ENCODE peak calls at places on chromosome X, in eight cellular contexts. Z, E, A, K, L, W, O and B are unnamed samples.

GRCh38 chrX:72694170-72694569 is 19.9 kb downstream of the PHKA1 start:
- DNase-seq in Z (no peak), E (no peak), A (no peak), K (no peak), L (no peak), W (no peak), O (no peak), B (no peak)

GRCh38 chrX:19660604-19661003 is 145.3 kb upstream of the MAP3K15 start:
- DNase-seq in Z (no peak), E (peak), A (no peak), K (no peak), L (no peak), W (no peak), O (no peak), B (no peak)

GRCh38 chrX:37921758-37922157 is 74.4 kb upstream of the DYNLT3 start:
- DNase-seq in Z (no peak), E (no peak), A (no peak), K (no peak), L (no peak), W (no peak), O (peak), B (no peak)

GRCh38 chrX:115553171-115553570 is 7.8 kb upstream of the PLS3 start:
- DNase-seq in Z (no peak), E (no peak), A (no peak), K (no peak), L (no peak), W (no peak), O (no peak), B (no peak)

GRCh38 chrX:23292979-23293651 is 41.5 kb upstream of the PTCHD1 start:
- DNase-seq in Z (no peak), E (no peak), A (no peak), K (no peak), L (no peak), W (no peak), O (no peak), B (no peak)

GRCh38 chrX:135009057-135009605 is 13.2 kb downstream of the RTL8B start:
- DNase-seq in Z (no peak), E (no peak), A (no peak), K (no peak), L (no peak), W (peak), O (no peak), B (no peak)

GRCh38 chrX:19616959-19617358 is 101.7 kb upstream of the MAP3K15 start:
- DNase-seq in Z (no peak), E (peak), A (no peak), K (no peak), L (no peak), W (no peak), O (no peak), B (no peak)

GRCh38 chrX:9644335-9644734 is 121.3 kb downstream of the GPR143 start:
- DNase-seq in Z (no peak), E (no peak), A (peak), K (no peak), L (no peak), W (no peak), O (no peak), B (no peak)

GRCh38 chrX:20271186-20271585 is 4.5 kb upstream of the RPS6KA3 start:
- DNase-seq in Z (no peak), E (no peak), A (no peak), K (no peak), L (no peak), W (no peak), O (no peak), B (no peak)

GRCh38 chrX:143669395-143669794 is 33.5 kb upstream of the SLITRK4 start:
- DNase-seq in Z (no peak), E (peak), A (no peak), K (no peak), L (peak), W (peak), O (peak), B (no peak)

GRCh38 chrX:79169484-79169883 is 25.0 kb downstream of the GPR174 start:
- DNase-seq in Z (no peak), E (no peak), A (no peak), K (no peak), L (no peak), W (no peak), O (no peak), B (no peak)

GRCh38 chrX:104284407-104285000 is 29.8 kb upstream of the ESX1 start:
- DNase-seq in Z (no peak), E (no peak), A (no peak), K (no peak), L (no peak), W (no peak), O (no peak), B (no peak)

GRCh38 chrX:33252306-33252825 is 41.0 kb upstream of the DMD start:
- DNase-seq in Z (no peak), E (no peak), A (no peak), K (no peak), L (no peak), W (peak), O (no peak), B (no peak)

GRCh38 chrX:386239-386767 is 404 bp downstream of the PPP2R3B start:
- DNase-seq in Z (no peak), E (no peak), A (peak), K (no peak), L (peak), W (peak), O (peak), B (no peak)

GRCh38 chrX:107935664-107936433 is 46.3 kb downstream of the TEX13B start:
- DNase-seq in Z (no peak), E (peak), A (no peak), K (peak), L (peak), W (no peak), O (peak), B (no peak)

GRCh38 chrX:103628386-103629290 is at the start of gene TCEAL1:
- DNase-seq in Z (no peak), E (peak), A (peak), K (peak), L (peak), W (peak), O (no peak), B (no peak)

GRCh38 chrX:22652596-22652995 is 347.2 kb upstream of the DDX53 start:
- DNase-seq in Z (no peak), E (peak), A (no peak), K (peak), L (peak), W (peak), O (no peak), B (no peak)

GRCh38 chrX:42686296-42686695 is 91.7 kb downstream of the PPP1R2C start:
- DNase-seq in Z (no peak), E (no peak), A (no peak), K (no peak), L (no peak), W (no peak), O (no peak), B (no peak)

GRCh38 chrX:40832723-40833122 is 97.4 kb upstream of the MED14 start:
- DNase-seq in Z (no peak), E (no peak), A (no peak), K (peak), L (no peak), W (no peak), O (no peak), B (no peak)

GRCh38 chrX:132077912-132078311 is 49.9 kb downstream of the FRMD7 start:
- DNase-seq in Z (no peak), E (no peak), A (no peak), K (no peak), L (no peak), W (no peak), O (no peak), B (no peak)

GRCh38 chrX:30659421-30659820 is 6.2 kb downstream of the GK start:
- DNase-seq in Z (no peak), E (peak), A (no peak), K (no peak), L (peak), W (peak), O (peak), B (no peak)

DNA sequence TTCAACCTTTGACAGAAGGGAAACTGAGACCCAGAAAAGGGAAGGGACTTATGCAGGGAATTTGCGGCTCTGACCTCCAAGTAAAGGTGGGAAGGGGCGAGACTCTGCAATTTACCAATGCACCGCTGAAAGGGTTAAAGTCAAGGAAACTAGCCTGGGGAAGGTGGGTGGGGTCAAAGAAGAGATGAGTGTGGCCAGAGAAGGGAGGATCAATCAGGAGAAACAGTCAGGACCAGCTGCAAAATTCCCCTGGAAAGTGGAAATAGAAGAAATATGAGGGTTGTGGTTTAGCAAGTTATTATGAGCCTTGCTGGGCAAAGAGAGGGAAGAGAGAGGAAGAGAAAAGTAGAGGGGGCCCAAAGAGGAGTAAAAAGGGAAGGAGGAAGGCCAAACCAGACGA is 30.5 kb downstream of the STARD8 start:
- DNase-seq in Z (no peak), E (no peak), A (no peak), K (no peak), L (no peak), W (no peak), O (no peak), B (no peak)
- TF ChIP-seq CTCF in Z (no peak), E (no peak), A (no peak), K (no peak), L (no peak), W (no peak), O (no peak), B (no peak)

GRCh38 chrX:101190736-101191135 is 28.9 kb upstream of the DRP2 start:
- DNase-seq in Z (no peak), E (no peak), A (no peak), K (no peak), L (no peak), W (no peak), O (no peak), B (no peak)

GRCh38 chrX:101191217-101191750 is 28.3 kb upstream of the DRP2 start:
- DNase-seq in Z (no peak), E (peak), A (no peak), K (peak), L (peak), W (no peak), O (no peak), B (peak)

DNA sequence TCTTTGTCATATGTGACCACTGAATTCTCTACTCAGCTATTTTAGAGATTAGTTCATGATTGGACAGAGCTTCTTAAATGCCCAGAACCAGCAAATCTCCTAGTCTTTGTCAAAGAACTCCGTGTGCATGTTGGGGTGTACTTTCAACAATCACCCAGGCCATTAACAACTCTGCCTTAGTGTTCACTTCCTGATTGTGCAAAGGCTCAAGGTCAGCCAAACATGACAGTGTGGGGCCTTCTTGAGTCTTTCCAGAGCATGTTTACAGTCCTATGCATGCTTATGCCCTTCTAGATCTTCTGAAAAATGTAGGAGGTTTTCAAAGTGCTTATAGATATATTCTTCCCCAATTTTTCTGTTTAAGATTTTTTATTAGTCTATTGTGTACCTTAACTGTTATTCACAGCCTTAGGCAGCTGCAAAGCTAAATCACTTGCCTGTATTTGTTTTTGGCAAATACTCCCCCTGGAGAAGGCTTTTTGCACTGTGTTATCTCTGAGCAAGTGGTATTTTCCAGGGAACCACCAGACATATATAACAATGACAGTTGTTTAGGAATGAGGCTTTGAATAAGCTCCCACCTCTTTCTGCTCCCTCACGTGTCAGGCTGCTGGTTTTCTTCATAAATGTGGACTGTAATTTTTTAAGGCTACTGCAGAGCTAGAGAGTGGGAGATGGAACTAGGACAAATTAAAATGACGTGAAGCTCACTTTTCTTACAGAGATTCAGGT is 24.0 kb upstream of the DRP2 start:
- DNase-seq in Z (no peak), E (no peak), A (no peak), K (no peak), L (no peak), W (no peak), O (no peak), B (no peak)
- TF ChIP-seq CTCF in Z (no peak), E (no peak), A (no peak), K (no peak), L (no peak), W (no peak), O (no peak), B (no peak)

GRCh38 chrX:17549005-17549685 is 174.1 kb downstream of the NHS start:
- DNase-seq in Z (no peak), E (no peak), A (no peak), K (no peak), L (no peak), W (no peak), O (no peak), B (no peak)

GRCh38 chrX:17547658-17548057 is 172.7 kb downstream of the NHS start:
- DNase-seq in Z (no peak), E (peak), A (no peak), K (no peak), L (peak), W (no peak), O (peak), B (no peak)

GRCh38 chrX:17553451-17553850 is 178.5 kb downstream of the NHS start:
- DNase-seq in Z (no peak), E (peak), A (no peak), K (peak), L (no peak), W (no peak), O (peak), B (no peak)

GRCh38 chrX:17552251-17552650 is 177.3 kb downstream of the NHS start:
- DNase-seq in Z (no peak), E (peak), A (no peak), K (no peak), L (no peak), W (no peak), O (no peak), B (no peak)

GRCh38 chrX:17550011-17550410 is 175.0 kb downstream of the NHS start:
- DNase-seq in Z (no peak), E (no peak), A (no peak), K (no peak), L (no peak), W (no peak), O (no peak), B (no peak)
- TF ChIP-seq CTCF in Z (no peak), E (no peak), A (no peak), K (peak), L (no peak), W (no peak), O (no peak), B (no peak)

GRCh38 chrX:124393659-124394058 is 47.3 kb downstream of the SH2D1A start:
- DNase-seq in Z (no peak), E (no peak), A (no peak), K (no peak), L (no peak), W (no peak), O (no peak), B (no peak)

GRCh38 chrX:124395145-124395858 is 48.9 kb downstream of the SH2D1A start:
- DNase-seq in Z (no peak), E (no peak), A (peak), K (no peak), L (no peak), W (no peak), O (no peak), B (no peak)

GRCh38 chrX:124388562-124388961 is 42.2 kb downstream of the SH2D1A start:
- DNase-seq in Z (no peak), E (peak), A (peak), K (no peak), L (peak), W (peak), O (peak), B (peak)

GRCh38 chrX:124393238-124393637 is 46.9 kb downstream of the SH2D1A start:
- DNase-seq in Z (no peak), E (no peak), A (no peak), K (no peak), L (no peak), W (peak), O (no peak), B (no peak)

DNA sequence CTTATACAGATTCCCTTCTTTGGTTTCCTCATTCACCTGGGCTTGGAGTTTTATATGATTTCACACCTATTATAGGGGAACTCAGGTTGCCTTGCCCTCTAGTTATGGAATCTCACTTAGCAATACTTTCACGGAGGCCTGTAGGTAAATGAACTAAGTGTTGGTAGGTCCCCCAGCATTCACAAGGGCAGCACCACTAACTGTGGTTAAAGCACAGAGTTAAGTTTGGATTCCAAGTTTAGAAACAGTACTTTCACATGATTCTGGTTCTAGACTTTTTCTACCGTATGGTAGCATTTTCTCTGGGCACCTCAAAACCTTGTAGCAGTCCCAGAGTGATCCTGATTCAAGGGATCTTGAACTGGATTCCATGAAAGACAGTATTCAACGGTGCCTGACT is 46.4 kb downstream of the SH2D1A start:
- DNase-seq in Z (no peak), E (no peak), A (no peak), K (no peak), L (no peak), W (no peak), O (no peak), B (no peak)
- TF ChIP-seq CTCF in Z (no peak), E (no peak), A (no peak), K (no peak), L (no peak), W (no peak), O (no peak), B (no peak)

GRCh38 chrX:128975716-128976115 is 547.6 kb downstream of the SMARCA1 start:
- DNase-seq in Z (peak), E (peak), A (peak), K (peak), L (peak), W (peak), O (peak), B (peak)
- TF ChIP-seq CTCF in Z (peak), E (peak), A (peak), K (peak), L (peak), W (peak), O (peak), B (peak)

DNA sequence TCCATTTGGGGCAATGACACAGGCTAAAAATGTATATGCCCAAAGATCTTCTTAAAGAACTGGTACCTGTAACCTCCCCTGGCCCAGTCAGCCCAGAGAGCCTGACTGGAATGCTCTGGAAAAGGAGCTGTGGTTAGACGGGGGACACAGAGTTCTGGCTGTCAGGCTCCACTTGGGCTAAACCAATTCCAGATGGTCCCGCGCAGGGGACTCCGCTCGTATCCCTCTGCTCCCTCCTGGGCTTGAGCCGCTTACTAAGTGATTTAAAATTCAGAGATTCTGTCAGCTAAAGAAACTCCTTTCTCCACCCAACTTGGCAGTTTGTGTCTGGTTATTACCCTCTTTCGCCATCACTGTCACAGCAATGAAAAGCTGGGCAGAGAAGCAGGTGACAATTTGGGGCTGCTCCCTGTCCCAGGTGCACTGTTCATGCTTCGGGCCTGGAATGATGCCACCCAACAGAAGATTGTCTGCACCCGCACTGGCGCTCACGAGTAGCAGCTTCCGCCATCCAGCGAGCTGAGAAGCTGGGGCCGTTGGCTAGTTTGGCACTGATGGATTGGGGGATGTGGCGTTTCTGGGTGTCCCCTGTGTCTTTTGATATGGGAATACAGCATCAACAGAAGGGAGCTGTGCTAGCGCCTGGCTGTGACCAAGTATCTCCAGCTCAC is 6.6 kb upstream of the IRAK1 start:
- DNase-seq in Z (no peak), E (no peak), A (no peak), K (no peak), L (no peak), W (no peak), O (no peak), B (no peak)
- TF ChIP-seq CTCF in Z (no peak), E (no peak), A (no peak), K (no peak), L (no peak), W (no peak), O (no peak), B (no peak)

GRCh38 chrX:46554942-46555341 is 9.7 kb upstream of the ZNF674 start:
- DNase-seq in Z (no peak), E (peak), A (no peak), K (no peak), L (no peak), W (peak), O (no peak), B (no peak)
- TF ChIP-seq CTCF in Z (peak), E (peak), A (peak), K (peak), L (peak), W (no peak), O (peak), B (peak)

DNA sequence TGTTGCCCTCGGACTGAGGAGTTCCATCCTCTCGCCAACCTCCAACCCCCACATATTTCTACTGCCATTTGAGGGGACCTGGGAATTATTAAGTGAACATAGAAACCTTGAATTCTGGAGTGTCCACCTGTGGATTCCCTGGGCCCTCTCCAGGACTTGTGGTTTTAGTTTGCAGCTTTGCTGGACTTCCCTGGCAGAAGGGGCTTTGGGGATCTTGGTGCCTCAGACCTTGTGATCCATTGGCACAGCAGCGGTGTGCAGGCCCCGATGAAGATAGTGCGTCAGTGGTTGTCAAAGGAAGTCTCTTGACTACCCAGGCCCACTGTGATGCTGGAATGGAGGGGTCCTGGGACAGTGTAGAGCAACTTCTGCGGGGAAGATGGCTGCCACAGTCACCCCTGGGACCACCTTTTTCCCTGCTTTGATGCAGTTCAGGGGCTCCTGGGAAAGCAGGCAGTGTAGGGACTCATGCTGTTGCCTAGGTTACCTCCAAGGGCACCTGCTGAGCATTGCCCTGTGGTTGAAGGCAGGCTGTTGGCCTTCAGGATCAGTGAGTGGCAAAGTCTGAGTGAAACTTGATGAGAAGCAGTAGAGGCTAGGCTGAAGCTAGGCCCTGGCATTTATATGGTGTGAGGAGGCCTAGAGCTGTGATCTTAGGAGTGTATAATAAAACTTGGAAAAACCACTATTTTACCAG is 2.1 kb downstream of the SLC16A2 start:
- DNase-seq in Z (no peak), E (no peak), A (no peak), K (peak), L (no peak), W (no peak), O (no peak), B (no peak)
- TF ChIP-seq CTCF in Z (no peak), E (no peak), A (no peak), K (no peak), L (no peak), W (no peak), O (no peak), B (no peak)